ENCODE peak calls at places on chromosomes 6 and 20, in eight cellular contexts. O is endothelial cell; R is adrenal gland; W is CD4-positive, alpha-beta T cell; L is breast epithelium; F is esophagus squamous epithelium; Y is psoas muscle; A is B cell. X is an unnamed sample.

GRCh38 chr6:149544646-149545257 is 1.1 kb downstream of the PPIL4 start:
- DNase-seq in O (no peak), R (no peak), W (no peak), L (no peak), F (no peak), Y (no peak), A (no peak), X (no peak)

GRCh38 chr6:95846652-95847051 is 169.1 kb upstream of the FUT9 start:
- DNase-seq in O (no peak), R (no peak), W (no peak), L (no peak), F (no peak), Y (no peak), A (no peak), X (no peak)

GRCh38 chr6:54194067-54194466 is 82.8 kb downstream of the MLIP start:
- DNase-seq in O (no peak), R (no peak), W (no peak), L (no peak), F (no peak), Y (no peak), A (no peak), X (no peak)

GRCh38 chr6:1495344-1495743 is 106.0 kb downstream of the FOXF2 start:
- DNase-seq in O (no peak), R (no peak), W (no peak), L (no peak), F (no peak), Y (no peak), A (no peak), X (no peak)

GRCh38 chr6:150200428-150201105 is 57.7 kb downstream of the PPP1R14C start:
- DNase-seq in O (no peak), R (no peak), W (no peak), L (no peak), F (no peak), Y (no peak), A (no peak), X (no peak)

GRCh38 chr20:58969439-58969838 is 11.6 kb upstream of the NELFCD start:
- DNase-seq in O (no peak), R (no peak), W (no peak), L (no peak), F (no peak), Y (no peak), A (no peak), X (no peak)

GRCh38 chr20:58712823-58713731 is 20.5 kb downstream of the NPEPL1 start:
- DNase-seq in O (no peak), R (peak), W (no peak), L (peak), F (no peak), Y (no peak), A (no peak), X (no peak)

GRCh38 chr20:57746832-57747404 is 37.1 kb upstream of the PMEPA1 start:
- DNase-seq in O (no peak), R (no peak), W (no peak), L (no peak), F (no peak), Y (no peak), A (no peak), X (no peak)

GRCh38 chr6:53476979-53477378 is 67.9 kb downstream of the GCLC start:
- DNase-seq in O (no peak), R (no peak), W (no peak), L (no peak), F (no peak), Y (no peak), A (no peak), X (no peak)

GRCh38 chr20:878511-879307 is 37.4 kb downstream of the ANGPT4 start:
- DNase-seq in O (peak), R (no peak), W (peak), L (no peak), F (no peak), Y (no peak), A (no peak), X (peak)

GRCh38 chr6:77136086-77136485 is 327.2 kb downstream of the HTR1B start:
- DNase-seq in O (no peak), R (no peak), W (no peak), L (no peak), F (no peak), Y (no peak), A (no peak), X (no peak)

GRCh38 chr20:5080384-5080877 is 39.3 kb downstream of the PCNA start:
- DNase-seq in O (no peak), R (peak), W (no peak), L (no peak), F (no peak), Y (peak), A (peak), X (no peak)

GRCh38 chr6:111799576-111800467 is 73.4 kb downstream of the FYN start:
- DNase-seq in O (no peak), R (no peak), W (no peak), L (no peak), F (no peak), Y (no peak), A (no peak), X (no peak)
- TF ChIP-seq CTCF in O (no peak), R (no peak), W (no peak), L (no peak), F (no peak), Y (no peak), A (no peak), X (no peak)

GRCh38 chr6:43720999-43721398 is 33.4 kb upstream of the MRPS18A start:
- DNase-seq in O (no peak), R (no peak), W (no peak), L (no peak), F (no peak), Y (no peak), A (no peak), X (no peak)
- TF ChIP-seq CTCF in O (no peak), R (no peak), W (no peak), L (no peak), F (no peak), Y (no peak), A (no peak), X (no peak)

DNA sequence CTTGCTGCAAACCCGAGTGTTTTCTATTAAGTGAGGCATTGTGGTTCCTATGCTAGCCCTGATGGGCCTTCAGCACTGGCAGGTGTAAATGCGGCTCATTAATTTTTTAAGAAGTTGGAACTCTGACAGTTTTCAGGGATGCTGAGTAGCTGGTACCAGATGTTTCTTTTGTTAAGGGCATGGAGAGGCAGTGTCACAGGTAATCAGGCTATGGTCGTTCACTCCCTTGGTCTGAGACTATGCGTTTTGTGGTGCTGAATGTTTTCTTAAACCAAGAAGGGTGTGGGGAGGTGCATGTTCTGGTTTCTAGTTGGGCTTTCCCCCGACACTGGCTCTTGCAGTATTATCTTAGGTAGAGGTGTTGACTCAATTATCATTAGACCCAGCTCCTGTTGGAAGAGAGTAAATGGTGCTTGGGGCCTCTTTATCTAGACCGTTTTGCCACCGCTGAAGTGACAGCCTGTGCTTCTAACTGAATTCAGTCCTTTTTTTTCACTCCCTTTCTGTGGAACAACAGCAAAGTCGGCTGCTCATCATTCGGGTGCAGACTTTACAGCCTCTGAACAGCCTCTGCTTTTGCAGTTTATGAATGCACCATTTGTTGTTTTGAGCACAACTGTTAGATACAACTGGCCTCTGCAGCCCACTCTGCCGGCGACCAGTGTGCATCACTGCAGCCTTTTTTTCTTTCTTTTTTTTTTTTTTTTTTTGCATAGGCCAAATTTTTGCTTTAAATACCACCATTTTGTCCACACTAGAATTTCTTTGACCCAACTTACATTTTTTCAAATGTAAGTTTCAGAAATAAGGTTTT is 35.6 kb downstream of the RREB1 start:
- DNase-seq in O (no peak), R (no peak), W (no peak), L (no peak), F (no peak), Y (no peak), A (no peak), X (no peak)
- TF ChIP-seq CTCF in O (no peak), R (no peak), W (no peak), L (no peak), F (no peak), Y (peak), A (no peak), X (peak)

DNA sequence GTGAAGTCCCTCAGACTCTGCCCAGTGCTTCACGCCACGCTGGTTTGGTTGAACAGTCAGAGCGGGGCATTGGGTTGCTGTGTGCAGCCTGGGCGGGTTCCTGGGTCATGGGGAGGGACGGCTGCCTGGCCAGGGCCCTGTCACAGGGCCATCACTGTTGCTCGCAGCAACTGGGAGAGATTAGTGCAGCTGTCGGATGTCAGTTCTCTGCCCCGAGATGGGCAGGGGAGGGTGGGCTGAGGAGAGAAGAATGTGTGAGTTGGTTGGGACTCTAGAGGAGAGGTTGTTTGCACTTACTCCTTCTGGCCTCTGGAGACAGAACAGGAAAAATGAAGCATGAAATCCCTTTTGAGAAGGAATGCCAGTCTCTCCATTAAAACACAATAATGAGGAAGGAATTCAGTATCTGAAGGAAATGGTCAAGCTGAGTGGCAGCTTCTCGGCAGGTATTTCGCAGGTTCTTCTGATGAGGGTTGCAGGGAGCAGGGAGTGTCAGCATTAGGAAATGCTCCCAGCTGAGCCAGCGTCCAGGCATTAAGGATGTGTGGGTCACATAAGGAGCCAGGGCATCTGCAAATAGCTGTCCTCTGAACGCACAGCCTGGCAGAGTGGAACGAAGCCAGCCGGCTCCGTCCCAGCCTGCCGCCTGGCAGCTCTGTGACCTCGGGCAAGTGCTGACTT is 95.9 kb downstream of the SSR1 start:
- DNase-seq in O (peak), R (peak), W (no peak), L (no peak), F (no peak), Y (peak), A (no peak), X (no peak)
- TF ChIP-seq CTCF in O (no peak), R (no peak), W (no peak), L (no peak), F (peak), Y (no peak), A (no peak), X (no peak)

GRCh38 chr20:31934968-31935764 is 16.7 kb downstream of the PDRG1 start:
- DNase-seq in O (peak), R (no peak), W (no peak), L (no peak), F (no peak), Y (no peak), A (no peak), X (no peak)
- TF ChIP-seq CTCF in O (no peak), R (no peak), W (no peak), L (no peak), F (no peak), Y (no peak), A (no peak), X (peak)

GRCh38 chr6:137625808-137626207 is 131.6 kb upstream of the OLIG3 start:
- DNase-seq in O (no peak), R (no peak), W (no peak), L (no peak), F (no peak), Y (no peak), A (no peak), X (no peak)
- TF ChIP-seq CTCF in O (no peak), R (no peak), W (no peak), L (no peak), F (no peak), Y (no peak), A (no peak), X (peak)

GRCh38 chr20:53161073-53161472 is 188.9 kb downstream of the TSHZ2 start:
- DNase-seq in O (no peak), R (no peak), W (no peak), L (no peak), F (no peak), Y (no peak), A (no peak), X (no peak)

GRCh38 chr20:53163486-53163885 is 191.3 kb downstream of the TSHZ2 start:
- DNase-seq in O (no peak), R (no peak), W (no peak), L (no peak), F (no peak), Y (peak), A (no peak), X (no peak)

GRCh38 chr20:53161473-53161872 is 189.3 kb downstream of the TSHZ2 start:
- DNase-seq in O (no peak), R (no peak), W (no peak), L (no peak), F (no peak), Y (no peak), A (peak), X (no peak)

GRCh38 chr20:53164072-53164471 is 191.9 kb downstream of the TSHZ2 start:
- DNase-seq in O (no peak), R (no peak), W (no peak), L (no peak), F (no peak), Y (no peak), A (no peak), X (no peak)

DNA sequence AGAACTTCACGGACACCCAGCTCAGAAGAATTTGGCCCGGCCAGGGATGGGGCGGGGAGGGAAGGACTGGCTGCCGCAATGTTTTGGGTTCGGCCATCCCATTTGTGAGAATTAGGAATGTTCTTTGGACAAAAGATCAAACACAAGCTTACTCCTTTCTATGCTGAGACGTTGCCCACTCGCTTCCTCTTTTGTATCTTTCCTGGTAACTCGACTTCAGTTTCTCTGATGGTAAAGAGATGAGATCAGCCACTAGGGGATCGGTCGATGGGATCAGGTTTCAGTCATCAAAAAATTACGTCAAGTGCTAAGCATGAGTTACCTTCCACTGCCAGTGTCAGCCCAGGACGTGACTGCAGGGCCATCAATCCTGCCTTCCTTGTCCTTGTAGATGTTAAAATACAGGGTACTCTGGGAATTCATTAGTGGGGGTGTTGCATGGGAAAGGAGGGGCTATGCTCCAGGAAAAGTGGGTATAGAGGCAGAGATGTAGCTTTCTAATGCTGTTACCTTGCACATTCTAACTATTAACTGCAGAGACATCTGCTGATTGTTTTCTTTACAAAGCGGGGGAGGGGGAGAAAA is 190.2 kb downstream of the TSHZ2 start:
- DNase-seq in O (peak), R (peak), W (no peak), L (peak), F (no peak), Y (peak), A (no peak), X (peak)
- TF ChIP-seq CTCF in O (peak), R (peak), W (no peak), L (peak), F (peak), Y (no peak), A (no peak), X (peak)

DNA sequence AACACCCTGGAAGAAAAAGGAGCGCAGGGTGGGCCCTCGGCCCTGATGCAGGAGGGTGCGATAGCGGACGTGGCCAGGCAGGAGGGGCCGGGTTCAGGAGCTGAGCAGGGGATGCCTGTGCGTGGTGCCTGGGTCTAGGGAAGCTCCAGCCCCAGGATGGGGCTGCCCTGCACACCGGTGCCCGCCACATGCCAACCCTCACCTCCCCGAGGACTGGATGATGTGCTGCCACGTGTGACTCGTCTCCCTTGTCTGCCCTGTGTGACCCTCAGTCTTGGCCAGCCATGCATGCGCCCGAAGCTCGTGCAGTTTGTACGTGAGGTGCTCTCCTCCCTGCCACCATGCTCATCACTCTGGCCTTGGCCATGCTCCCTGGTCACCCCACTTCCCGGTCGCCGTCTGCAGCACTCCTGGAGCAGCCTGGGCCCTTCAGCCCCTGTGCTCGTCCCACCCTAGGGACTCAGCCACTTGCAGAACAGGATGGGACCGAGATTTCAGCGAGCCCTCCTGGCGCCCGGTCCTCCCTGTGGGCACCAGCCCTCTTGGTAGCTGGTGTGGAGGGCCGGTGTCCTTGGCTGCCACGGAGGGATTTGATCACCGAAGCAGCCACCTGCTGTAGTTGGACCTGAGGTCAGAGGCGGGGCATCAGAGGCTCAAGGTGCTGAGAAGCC is 4.3 kb upstream of the COL20A1 start:
- DNase-seq in O (no peak), R (no peak), W (no peak), L (no peak), F (no peak), Y (peak), A (no peak), X (no peak)
- TF ChIP-seq CTCF in O (no peak), R (no peak), W (no peak), L (no peak), F (no peak), Y (no peak), A (no peak), X (no peak)

GRCh38 chr6:139114741-139115140 is 20.1 kb upstream of the HECA start:
- DNase-seq in O (no peak), R (no peak), W (no peak), L (no peak), F (no peak), Y (no peak), A (no peak), X (no peak)

GRCh38 chr6:139112561-139112960 is 22.3 kb upstream of the HECA start:
- DNase-seq in O (no peak), R (no peak), W (no peak), L (no peak), F (no peak), Y (no peak), A (no peak), X (no peak)

GRCh38 chr6:139115980-139116758 is 18.7 kb upstream of the HECA start:
- DNase-seq in O (no peak), R (no peak), W (no peak), L (no peak), F (no peak), Y (no peak), A (no peak), X (no peak)

GRCh38 chr6:139119553-139119952 is 15.3 kb upstream of the HECA start:
- DNase-seq in O (no peak), R (no peak), W (no peak), L (no peak), F (no peak), Y (no peak), A (no peak), X (no peak)

GRCh38 chr6:139117734-139118133 is 17.1 kb upstream of the HECA start:
- DNase-seq in O (no peak), R (no peak), W (no peak), L (no peak), F (no peak), Y (no peak), A (no peak), X (no peak)
- TF ChIP-seq CTCF in O (peak), R (no peak), W (no peak), L (peak), F (peak), Y (no peak), A (no peak), X (no peak)

GRCh38 chr6:4957521-4958231 is 46.2 kb downstream of the RPP40 start:
- DNase-seq in O (peak), R (no peak), W (no peak), L (no peak), F (no peak), Y (no peak), A (no peak), X (no peak)
- TF ChIP-seq CTCF in O (no peak), R (peak), W (no peak), L (no peak), F (no peak), Y (peak), A (no peak), X (peak)

X was measured in nephron progenitor cell.